ENCODE peak calls at places on chromosomes 7 and 10, in seven cellular contexts. One of them, this sample, is unnamed.
A peak's percentile ranks its signal among the peaks of the same experiment; 100 is the strongest.

GRCh38 chr7:135558337-135558767 is 635 bp downstream of the NUP205 start:
- DNase-seq in WERI-Rb-1: peak; percentile 68
- DNase-seq in HepG2: peak; percentile 71
- DNase-seq in psoas muscle: peak; percentile 43
- DNase-seq in upper lobe of right lung: peak; percentile 66
- DNase-seq in small intestine: peak; percentile 56
- DNase-seq in dorsolateral prefrontal cortex: peak; percentile 67
- DNase-seq in this sample: peak; percentile 76

GRCh38 chr10:43689618-43689954 is 40.9 kb upstream of the ZNF32 start:
- DNase-seq in WERI-Rb-1: peak; percentile 35
- DNase-seq in HepG2: no peak
- DNase-seq in small intestine: peak; percentile 53
- DNase-seq in upper lobe of right lung: peak; percentile 87
- DNase-seq in dorsolateral prefrontal cortex: no peak
- DNase-seq in psoas muscle: peak; percentile 60
- DNase-seq in this sample: peak; percentile 72

GRCh38 chr7:20964214-20964613 is 177.5 kb upstream of the SP8 start:
- DNase-seq in upper lobe of right lung: no peak
- DNase-seq in small intestine: no peak
- DNase-seq in dorsolateral prefrontal cortex: no peak
- DNase-seq in WERI-Rb-1: no peak
- DNase-seq in HepG2: no peak
- DNase-seq in psoas muscle: no peak
- DNase-seq in this sample: no peak

GRCh38 chr7:116495737-116496136 is 3.8 kb upstream of the CAV2 start:
- DNase-seq in dorsolateral prefrontal cortex: no peak
- DNase-seq in WERI-Rb-1: no peak
- DNase-seq in psoas muscle: no peak
- DNase-seq in HepG2: no peak
- DNase-seq in small intestine: no peak
- DNase-seq in upper lobe of right lung: no peak
- DNase-seq in this sample: no peak

GRCh38 chr7:44224216-44224950 is 23.6 kb downstream of the YKT6 start:
- DNase-seq in HepG2: no peak
- DNase-seq in psoas muscle: peak; percentile 9
- DNase-seq in dorsolateral prefrontal cortex: no peak
- DNase-seq in small intestine: no peak
- DNase-seq in WERI-Rb-1: peak; percentile 91
- DNase-seq in upper lobe of right lung: peak; percentile 53
- DNase-seq in this sample: no peak

GRCh38 chr10:108911814-108912541 is 1011.3 kb downstream of the XPNPEP1 start:
- DNase-seq in upper lobe of right lung: peak; percentile 70
- DNase-seq in dorsolateral prefrontal cortex: peak; percentile 69
- DNase-seq in small intestine: peak; percentile 21
- DNase-seq in WERI-Rb-1: peak; percentile 91
- DNase-seq in HepG2: peak; percentile 3
- DNase-seq in psoas muscle: peak; percentile 19
- DNase-seq in this sample: peak; percentile 62

GRCh38 chr10:77245953-77246352 is 391.7 kb downstream of the KCNMA1 start:
- DNase-seq in HepG2: no peak
- DNase-seq in psoas muscle: no peak
- DNase-seq in dorsolateral prefrontal cortex: no peak
- DNase-seq in WERI-Rb-1: no peak
- DNase-seq in small intestine: no peak
- DNase-seq in upper lobe of right lung: no peak
- DNase-seq in this sample: no peak

GRCh38 chr7:36283711-36284130 is 105.9 kb upstream of the ANLN start:
- DNase-seq in upper lobe of right lung: peak; percentile 85
- DNase-seq in WERI-Rb-1: no peak
- DNase-seq in HepG2: no peak
- DNase-seq in psoas muscle: peak; percentile 60
- DNase-seq in small intestine: no peak
- DNase-seq in dorsolateral prefrontal cortex: peak; percentile 52
- DNase-seq in this sample: no peak

GRCh38 chr10:5564537-5565204 is 39.9 kb downstream of the CALML3 start:
- DNase-seq in upper lobe of right lung: peak; percentile 27
- DNase-seq in psoas muscle: no peak
- DNase-seq in dorsolateral prefrontal cortex: no peak
- DNase-seq in WERI-Rb-1: no peak
- DNase-seq in small intestine: no peak
- DNase-seq in HepG2: no peak
- DNase-seq in this sample: no peak

GRCh38 chr7:106037489-106038176 is 74.5 kb downstream of the SYPL1 start:
- DNase-seq in dorsolateral prefrontal cortex: no peak
- DNase-seq in psoas muscle: no peak
- DNase-seq in upper lobe of right lung: no peak
- DNase-seq in small intestine: no peak
- DNase-seq in HepG2: no peak
- DNase-seq in WERI-Rb-1: no peak
- DNase-seq in this sample: no peak

GRCh38 chr10:20494474-20494873 is 402.6 kb downstream of the NEBL start:
- DNase-seq in psoas muscle: no peak
- DNase-seq in dorsolateral prefrontal cortex: no peak
- DNase-seq in upper lobe of right lung: no peak
- DNase-seq in WERI-Rb-1: no peak
- DNase-seq in small intestine: no peak
- DNase-seq in HepG2: no peak
- DNase-seq in this sample: no peak

GRCh38 chr7:140304071-140304799 is 94.1 kb downstream of the SLC37A3 start:
- DNase-seq in small intestine: peak; percentile 56
- DNase-seq in upper lobe of right lung: no peak
- DNase-seq in psoas muscle: no peak
- DNase-seq in WERI-Rb-1: peak; percentile 20
- DNase-seq in HepG2: peak; percentile 53
- DNase-seq in dorsolateral prefrontal cortex: no peak
- DNase-seq in this sample: no peak

GRCh38 chr7:120949393-120949799 is 1.2 kb upstream of the ING3 start:
- DNase-seq in dorsolateral prefrontal cortex: no peak
- DNase-seq in upper lobe of right lung: no peak
- DNase-seq in psoas muscle: no peak
- DNase-seq in HepG2: no peak
- DNase-seq in small intestine: no peak
- DNase-seq in WERI-Rb-1: no peak
- DNase-seq in this sample: no peak

GRCh38 chr10:78982726-78983125 is 86.0 kb upstream of the ZMIZ1 start:
- DNase-seq in upper lobe of right lung: no peak
- DNase-seq in small intestine: no peak
- DNase-seq in WERI-Rb-1: no peak
- DNase-seq in dorsolateral prefrontal cortex: no peak
- DNase-seq in psoas muscle: no peak
- DNase-seq in HepG2: no peak
- DNase-seq in this sample: no peak

GRCh38 chr10:78401882-78402367 is 368.3 kb downstream of the RPS24 start:
- DNase-seq in psoas muscle: no peak
- DNase-seq in small intestine: no peak
- DNase-seq in WERI-Rb-1: no peak
- DNase-seq in HepG2: no peak
- DNase-seq in dorsolateral prefrontal cortex: peak; percentile 48
- DNase-seq in upper lobe of right lung: peak; percentile 58
- DNase-seq in this sample: no peak

GRCh38 chr7:1239455-1240295 is 7.0 kb downstream of the UNCX start:
- DNase-seq in HepG2: no peak
- DNase-seq in upper lobe of right lung: no peak
- DNase-seq in small intestine: no peak
- DNase-seq in dorsolateral prefrontal cortex: no peak
- DNase-seq in WERI-Rb-1: no peak
- DNase-seq in psoas muscle: no peak
- DNase-seq in this sample: no peak
- H3K27ac ChIP-seq in HepG2: no peak overlapping the region
- H3K27ac ChIP-seq in upper lobe of right lung: no peak overlapping the region
- H3K27ac ChIP-seq in small intestine: no peak overlapping the region
- H3K27ac ChIP-seq in dorsolateral prefrontal cortex: no peak overlapping the region
- H3K27ac ChIP-seq in WERI-Rb-1: no peak overlapping the region
- H3K27ac ChIP-seq in psoas muscle: no peak overlapping the region
- H3K27ac ChIP-seq in this sample: no peak overlapping the region

GRCh38 chr7:29858080-29858951 is 52.0 kb downstream of the WIPF3 start:
- DNase-seq in dorsolateral prefrontal cortex: no peak
- DNase-seq in HepG2: no peak
- DNase-seq in small intestine: no peak
- DNase-seq in psoas muscle: no peak
- DNase-seq in WERI-Rb-1: no peak
- DNase-seq in upper lobe of right lung: no peak
- DNase-seq in this sample: no peak

GRCh38 chr7:29857654-29858053 is 51.3 kb downstream of the WIPF3 start:
- DNase-seq in HepG2: no peak
- DNase-seq in small intestine: no peak
- DNase-seq in psoas muscle: no peak
- DNase-seq in WERI-Rb-1: no peak
- DNase-seq in upper lobe of right lung: no peak
- DNase-seq in dorsolateral prefrontal cortex: no peak
- DNase-seq in this sample: no peak

GRCh38 chr7:29854257-29854938 is 48.1 kb downstream of the WIPF3 start:
- DNase-seq in dorsolateral prefrontal cortex: no peak
- DNase-seq in small intestine: peak; percentile 43
- DNase-seq in upper lobe of right lung: no peak
- DNase-seq in WERI-Rb-1: no peak
- DNase-seq in psoas muscle: no peak
- DNase-seq in HepG2: no peak
- DNase-seq in this sample: no peak

GRCh38 chr7:29859491-29860180 is 53.3 kb downstream of the WIPF3 start:
- DNase-seq in psoas muscle: no peak
- DNase-seq in upper lobe of right lung: no peak
- DNase-seq in HepG2: no peak
- DNase-seq in WERI-Rb-1: no peak
- DNase-seq in small intestine: no peak
- DNase-seq in dorsolateral prefrontal cortex: no peak
- DNase-seq in this sample: no peak

GRCh38 chr7:29859089-29859488 is 52.8 kb downstream of the WIPF3 start:
- DNase-seq in HepG2: no peak
- DNase-seq in upper lobe of right lung: no peak
- DNase-seq in WERI-Rb-1: no peak
- DNase-seq in dorsolateral prefrontal cortex: no peak
- DNase-seq in psoas muscle: no peak
- DNase-seq in small intestine: no peak
- DNase-seq in this sample: no peak
- H3K27ac ChIP-seq in HepG2: no peak overlapping the region
- H3K27ac ChIP-seq in upper lobe of right lung: no peak overlapping the region
- H3K27ac ChIP-seq in WERI-Rb-1: no peak overlapping the region
- H3K27ac ChIP-seq in dorsolateral prefrontal cortex: peak overlapping the region; percentile 81
- H3K27ac ChIP-seq in psoas muscle: peak overlapping the region; percentile 88
- H3K27ac ChIP-seq in small intestine: no peak overlapping the region
- H3K27ac ChIP-seq in this sample: no peak overlapping the region

DNA sequence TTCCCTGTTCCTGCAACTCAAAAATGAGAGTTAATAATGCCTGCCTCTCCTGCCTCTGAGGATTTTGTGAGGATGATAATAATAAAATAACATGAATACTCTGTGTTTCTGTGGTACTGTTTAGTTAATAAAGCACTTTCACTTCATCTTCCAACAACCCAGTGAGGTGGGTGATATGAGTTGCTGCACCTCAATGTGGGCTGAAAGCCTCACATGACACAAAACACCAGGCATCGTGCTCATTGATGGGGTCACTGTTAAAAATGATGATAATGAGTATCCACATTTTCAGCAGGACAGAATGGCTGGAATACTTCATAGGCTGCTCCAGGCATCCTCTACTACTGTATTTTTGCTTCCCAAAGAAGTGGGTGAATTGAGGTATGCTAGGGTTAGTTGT is 222.8 kb upstream of the NRP1 start:
- DNase-seq in WERI-Rb-1: no peak
- DNase-seq in upper lobe of right lung: no peak
- DNase-seq in dorsolateral prefrontal cortex: no peak
- DNase-seq in psoas muscle: no peak
- DNase-seq in small intestine: no peak
- DNase-seq in HepG2: no peak
- DNase-seq in this sample: no peak
- H3K27ac ChIP-seq in WERI-Rb-1: no peak overlapping the region
- H3K27ac ChIP-seq in upper lobe of right lung: no peak overlapping the region
- H3K27ac ChIP-seq in dorsolateral prefrontal cortex: no peak overlapping the region
- H3K27ac ChIP-seq in psoas muscle: no peak overlapping the region
- H3K27ac ChIP-seq in small intestine: no peak overlapping the region
- H3K27ac ChIP-seq in HepG2: no peak overlapping the region
- H3K27ac ChIP-seq in this sample: no peak overlapping the region

DNA sequence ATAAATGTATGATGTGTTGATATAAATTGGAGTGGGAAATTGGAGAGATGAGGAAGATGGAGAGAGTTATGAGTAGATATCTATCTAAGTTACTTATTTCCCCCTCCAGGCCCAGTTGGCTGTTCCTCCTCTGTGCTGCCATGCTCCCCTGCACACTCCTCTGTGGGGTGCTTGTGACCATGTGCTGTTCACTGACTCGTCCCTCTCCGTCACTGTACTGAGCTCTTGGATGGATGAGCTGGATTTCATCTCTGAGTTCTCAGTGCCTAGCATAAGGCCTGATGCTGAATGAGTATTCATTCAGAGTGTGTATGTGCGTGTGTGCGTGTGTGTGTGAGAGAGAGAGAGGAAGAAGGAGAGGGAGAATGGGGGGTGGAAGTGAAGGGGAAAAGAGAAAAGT is 14.5 kb downstream of the OR9A2 start:
- DNase-seq in small intestine: no peak
- DNase-seq in WERI-Rb-1: no peak
- DNase-seq in psoas muscle: no peak
- DNase-seq in HepG2: no peak
- DNase-seq in dorsolateral prefrontal cortex: no peak
- DNase-seq in upper lobe of right lung: no peak
- DNase-seq in this sample: no peak
- H3K27ac ChIP-seq in small intestine: no peak overlapping the region
- H3K27ac ChIP-seq in WERI-Rb-1: no peak overlapping the region
- H3K27ac ChIP-seq in psoas muscle: no peak overlapping the region
- H3K27ac ChIP-seq in HepG2: no peak overlapping the region
- H3K27ac ChIP-seq in dorsolateral prefrontal cortex: peak overlapping the region; percentile 89
- H3K27ac ChIP-seq in upper lobe of right lung: no peak overlapping the region
- H3K27ac ChIP-seq in this sample: no peak overlapping the region

GRCh38 chr10:8539056-8539455 is 484.6 kb downstream of the GATA3 start:
- DNase-seq in HepG2: no peak
- DNase-seq in upper lobe of right lung: no peak
- DNase-seq in psoas muscle: no peak
- DNase-seq in dorsolateral prefrontal cortex: no peak
- DNase-seq in small intestine: no peak
- DNase-seq in WERI-Rb-1: no peak
- DNase-seq in this sample: no peak

GRCh38 chr10:8544057-8544380 is 489.5 kb downstream of the GATA3 start:
- DNase-seq in dorsolateral prefrontal cortex: no peak
- DNase-seq in small intestine: no peak
- DNase-seq in HepG2: no peak
- DNase-seq in WERI-Rb-1: no peak
- DNase-seq in upper lobe of right lung: no peak
- DNase-seq in psoas muscle: no peak
- DNase-seq in this sample: no peak

GRCh38 chr10:8543361-8544056 is 489.0 kb downstream of the GATA3 start:
- DNase-seq in HepG2: no peak
- DNase-seq in dorsolateral prefrontal cortex: no peak
- DNase-seq in WERI-Rb-1: no peak
- DNase-seq in psoas muscle: no peak
- DNase-seq in upper lobe of right lung: no peak
- DNase-seq in small intestine: no peak
- DNase-seq in this sample: peak; percentile 17

DNA sequence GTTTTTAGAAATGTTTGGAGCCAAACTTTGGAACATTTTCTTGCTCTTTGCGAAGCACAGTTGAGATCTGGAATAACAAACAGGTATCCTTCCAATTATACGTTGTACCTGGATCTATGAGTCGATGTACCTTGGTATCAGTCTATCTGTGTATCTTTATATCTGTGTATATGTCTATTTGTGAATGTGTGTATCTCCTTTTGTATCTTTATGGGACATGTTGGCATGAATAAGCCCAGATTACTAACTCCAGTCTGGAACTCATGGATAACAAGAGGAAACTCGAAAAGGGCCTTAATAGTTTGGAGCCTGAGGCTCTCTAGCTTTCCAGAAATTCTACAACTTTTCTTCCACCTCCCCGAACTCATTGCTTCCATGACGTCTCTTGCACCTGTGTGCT is 490.0 kb downstream of the GATA3 start:
- DNase-seq in HepG2: no peak
- DNase-seq in upper lobe of right lung: no peak
- DNase-seq in dorsolateral prefrontal cortex: no peak
- DNase-seq in WERI-Rb-1: no peak
- DNase-seq in small intestine: no peak
- DNase-seq in psoas muscle: no peak
- DNase-seq in this sample: no peak
- H3K27ac ChIP-seq in HepG2: no peak overlapping the region
- H3K27ac ChIP-seq in upper lobe of right lung: no peak overlapping the region
- H3K27ac ChIP-seq in dorsolateral prefrontal cortex: no peak overlapping the region
- H3K27ac ChIP-seq in WERI-Rb-1: no peak overlapping the region
- H3K27ac ChIP-seq in small intestine: no peak overlapping the region
- H3K27ac ChIP-seq in psoas muscle: no peak overlapping the region
- H3K27ac ChIP-seq in this sample: no peak overlapping the region

This sample was measured in colonic mucosa.